ENCODE peak calls at places on chromosomes 1 and 21, in five cellular contexts. One of them, this sample, is unnamed.

GRCh38 chr1:208054885-208055507 is 144.1 kb upstream of the CD34 start:
- DNase-seq in OCI-LY7: no peak
- DNase-seq in neural crest cell: no peak
- DNase-seq in endothelial cell of umbilical vein: no peak
- DNase-seq in fibroblast of lung: no peak
- DNase-seq in this sample: no peak

GRCh38 chr1:79043506-79043905 is 37.0 kb upstream of the ADGRL4 start:
- DNase-seq in OCI-LY7: no peak
- DNase-seq in neural crest cell: no peak
- DNase-seq in endothelial cell of umbilical vein: no peak
- DNase-seq in fibroblast of lung: peak; percentile 75
- DNase-seq in this sample: no peak

GRCh38 chr1:93448292-93448982 is 519 bp downstream of the FNBP1L start:
- DNase-seq in OCI-LY7: no peak
- DNase-seq in neural crest cell: peak; percentile 56
- DNase-seq in endothelial cell of umbilical vein: peak; percentile 36
- DNase-seq in fibroblast of lung: peak; percentile 31
- DNase-seq in this sample: peak; percentile 73

GRCh38 chr1:162500805-162501204 is 3.2 kb downstream of the UHMK1 start:
- DNase-seq in OCI-LY7: no peak
- DNase-seq in neural crest cell: no peak
- DNase-seq in endothelial cell of umbilical vein: no peak
- DNase-seq in fibroblast of lung: no peak
- DNase-seq in this sample: no peak

GRCh38 chr1:180169641-180170155 is 15.0 kb downstream of the QSOX1 start:
- DNase-seq in OCI-LY7: no peak
- DNase-seq in neural crest cell: no peak
- DNase-seq in endothelial cell of umbilical vein: no peak
- DNase-seq in fibroblast of lung: no peak
- DNase-seq in this sample: no peak

GRCh38 chr21:32184059-32184458 is 94.8 kb downstream of the MIS18A start:
- DNase-seq in OCI-LY7: no peak
- DNase-seq in neural crest cell: no peak
- DNase-seq in endothelial cell of umbilical vein: no peak
- DNase-seq in fibroblast of lung: no peak
- DNase-seq in this sample: no peak

GRCh38 chr1:3161130-3161840 is 92.3 kb downstream of the PRDM16 start:
- DNase-seq in OCI-LY7: no peak
- DNase-seq in neural crest cell: no peak
- DNase-seq in endothelial cell of umbilical vein: no peak
- DNase-seq in fibroblast of lung: peak; percentile 19
- DNase-seq in this sample: no peak

GRCh38 chr1:229579101-229579651 is 20.7 kb upstream of the ABCB10 start:
- DNase-seq in OCI-LY7: peak; percentile 36
- DNase-seq in neural crest cell: peak; percentile 21
- DNase-seq in endothelial cell of umbilical vein: peak; percentile 87
- DNase-seq in fibroblast of lung: peak; percentile 35
- DNase-seq in this sample: no peak

GRCh38 chr21:31410763-31411278 is 66.8 kb upstream of the TIAM1 start:
- DNase-seq in OCI-LY7: peak; percentile 38
- DNase-seq in neural crest cell: no peak
- DNase-seq in endothelial cell of umbilical vein: no peak
- DNase-seq in fibroblast of lung: peak; percentile 41
- DNase-seq in this sample: peak; percentile 33

GRCh38 chr1:107649023-107649422 is 316.0 kb downstream of the VAV3 start:
- DNase-seq in OCI-LY7: no peak
- DNase-seq in neural crest cell: no peak
- DNase-seq in endothelial cell of umbilical vein: no peak
- DNase-seq in fibroblast of lung: peak; percentile 20
- DNase-seq in this sample: no peak

GRCh38 chr1:154615411-154615810 is 7.4 kb upstream of the ADAR start:
- DNase-seq in OCI-LY7: no peak
- DNase-seq in neural crest cell: no peak
- DNase-seq in endothelial cell of umbilical vein: no peak
- DNase-seq in fibroblast of lung: no peak
- DNase-seq in this sample: no peak

GRCh38 chr1:64110924-64111777 is 92.3 kb upstream of the UBE2U start:
- DNase-seq in OCI-LY7: no peak
- DNase-seq in neural crest cell: no peak
- DNase-seq in endothelial cell of umbilical vein: no peak
- DNase-seq in fibroblast of lung: peak; percentile 20
- DNase-seq in this sample: no peak

GRCh38 chr21:45826733-45827692 is 154.6 kb upstream of the COL6A1 start:
- DNase-seq in OCI-LY7: no peak
- DNase-seq in neural crest cell: no peak
- DNase-seq in endothelial cell of umbilical vein: no peak
- DNase-seq in fibroblast of lung: no peak
- DNase-seq in this sample: no peak

GRCh38 chr21:28644762-28645161 is 347.9 kb downstream of the LTN1 start:
- DNase-seq in OCI-LY7: no peak
- DNase-seq in neural crest cell: no peak
- DNase-seq in endothelial cell of umbilical vein: no peak
- DNase-seq in fibroblast of lung: no peak
- DNase-seq in this sample: no peak

GRCh38 chr1:107963009-107963408 is 2.0 kb downstream of the VAV3 start:
- DNase-seq in OCI-LY7: no peak
- DNase-seq in neural crest cell: no peak
- DNase-seq in endothelial cell of umbilical vein: no peak
- DNase-seq in fibroblast of lung: no peak
- DNase-seq in this sample: no peak

GRCh38 chr1:51569284-51570062 is 47.4 kb upstream of the OSBPL9 start:
- DNase-seq in OCI-LY7: peak; percentile 71
- DNase-seq in neural crest cell: no peak
- DNase-seq in endothelial cell of umbilical vein: peak; percentile 77
- DNase-seq in fibroblast of lung: peak; percentile 90
- DNase-seq in this sample: no peak

GRCh38 chr1:2391034-2391384 is 345 bp downstream of the MORN1 start:
- DNase-seq in OCI-LY7: peak; percentile 30
- DNase-seq in neural crest cell: peak; percentile 28
- DNase-seq in endothelial cell of umbilical vein: no peak
- DNase-seq in fibroblast of lung: peak; percentile 25
- DNase-seq in this sample: peak; percentile 61

GRCh38 chr21:30718239-30718909 is at the start of gene KRTAP21-3:
- DNase-seq in OCI-LY7: no peak
- DNase-seq in neural crest cell: no peak
- DNase-seq in endothelial cell of umbilical vein: no peak
- DNase-seq in fibroblast of lung: peak; percentile 81
- DNase-seq in this sample: no peak

GRCh38 chr1:180131510-180131909 is 23.2 kb upstream of the QSOX1 start:
- DNase-seq in OCI-LY7: no peak
- DNase-seq in neural crest cell: no peak
- DNase-seq in endothelial cell of umbilical vein: peak; percentile 53
- DNase-seq in fibroblast of lung: peak; percentile 86
- DNase-seq in this sample: no peak

GRCh38 chr21:42653492-42654061 is at the start of gene PDE9A:
- DNase-seq in OCI-LY7: peak; percentile 51
- DNase-seq in neural crest cell: peak; percentile 46
- DNase-seq in endothelial cell of umbilical vein: no peak
- DNase-seq in fibroblast of lung: no peak
- DNase-seq in this sample: peak; percentile 73

GRCh38 chr1:183780757-183781156 is 24.2 kb upstream of the RGL1 start:
- DNase-seq in OCI-LY7: no peak
- DNase-seq in neural crest cell: no peak
- DNase-seq in endothelial cell of umbilical vein: no peak
- DNase-seq in fibroblast of lung: no peak
- DNase-seq in this sample: no peak

GRCh38 chr1:32007591-32007940 is 6.1 kb upstream of the KHDRBS1 start:
- DNase-seq in OCI-LY7: no peak
- DNase-seq in neural crest cell: no peak
- DNase-seq in endothelial cell of umbilical vein: no peak
- DNase-seq in fibroblast of lung: no peak
- DNase-seq in this sample: no peak

GRCh38 chr1:29682918-29683314 is 446.6 kb downstream of the PTPRU start:
- DNase-seq in OCI-LY7: no peak
- DNase-seq in neural crest cell: no peak
- DNase-seq in endothelial cell of umbilical vein: no peak
- DNase-seq in fibroblast of lung: peak; percentile 59
- DNase-seq in this sample: no peak

GRCh38 chr1:924619-925323 is 1.0 kb downstream of the SAMD11 start:
- DNase-seq in OCI-LY7: no peak
- DNase-seq in neural crest cell: no peak
- DNase-seq in endothelial cell of umbilical vein: peak; percentile 15
- DNase-seq in fibroblast of lung: peak; percentile 64
- DNase-seq in this sample: peak; percentile 72

GRCh38 chr1:208010070-208010469 is 99.1 kb upstream of the CD34 start:
- DNase-seq in OCI-LY7: no peak
- DNase-seq in neural crest cell: no peak
- DNase-seq in endothelial cell of umbilical vein: no peak
- DNase-seq in fibroblast of lung: no peak
- DNase-seq in this sample: no peak

GRCh38 chr1:201530741-201531521 is 8.0 kb upstream of the NAV1 start:
- DNase-seq in OCI-LY7: peak; percentile 39
- DNase-seq in neural crest cell: peak; percentile 85
- DNase-seq in endothelial cell of umbilical vein: peak; percentile 77
- DNase-seq in fibroblast of lung: peak; percentile 82
- DNase-seq in this sample: peak; percentile 86

GRCh38 chr1:80656011-80656627 is 1144.6 kb upstream of the ADGRL2 start:
- DNase-seq in OCI-LY7: peak; percentile 34
- DNase-seq in neural crest cell: no peak
- DNase-seq in endothelial cell of umbilical vein: no peak
- DNase-seq in fibroblast of lung: peak; percentile 2
- DNase-seq in this sample: peak; percentile 3
- TF ChIP-seq CTCF in OCI-LY7: peak; percentile 63
- TF ChIP-seq CTCF in neural crest cell: peak; percentile 62
- TF ChIP-seq CTCF in endothelial cell of umbilical vein: no peak
- TF ChIP-seq CTCF in fibroblast of lung: no peak
- TF ChIP-seq CTCF in this sample: peak; percentile 49

GRCh38 chr1:10867138-10867721 is 70.8 kb upstream of the CASZ1 start:
- DNase-seq in OCI-LY7: peak; percentile 51
- DNase-seq in neural crest cell: peak; percentile 72
- DNase-seq in endothelial cell of umbilical vein: peak; percentile 22
- DNase-seq in fibroblast of lung: peak; percentile 31
- DNase-seq in this sample: peak; percentile 88
- TF ChIP-seq CTCF in OCI-LY7: peak; percentile 71
- TF ChIP-seq CTCF in neural crest cell: peak; percentile 95
- TF ChIP-seq CTCF in endothelial cell of umbilical vein: peak; percentile 77
- TF ChIP-seq CTCF in fibroblast of lung: peak; percentile 14
- TF ChIP-seq CTCF in this sample: peak; percentile 39

GRCh38 chr1:22665752-22666151 is 12.7 kb downstream of the C1QB start:
- DNase-seq in OCI-LY7: no peak
- DNase-seq in neural crest cell: peak; percentile 55
- DNase-seq in endothelial cell of umbilical vein: peak; percentile 47
- DNase-seq in fibroblast of lung: peak; percentile 36
- DNase-seq in this sample: peak; percentile 71
- TF ChIP-seq CTCF in OCI-LY7: peak; percentile 31
- TF ChIP-seq CTCF in neural crest cell: peak; percentile 80
- TF ChIP-seq CTCF in endothelial cell of umbilical vein: peak; percentile 72
- TF ChIP-seq CTCF in fibroblast of lung: no peak
- TF ChIP-seq CTCF in this sample: peak; percentile 61

GRCh38 chr1:55275151-55275748 is 60.1 kb upstream of the USP24 start:
- DNase-seq in OCI-LY7: no peak
- DNase-seq in neural crest cell: no peak
- DNase-seq in endothelial cell of umbilical vein: no peak
- DNase-seq in fibroblast of lung: peak; percentile 63
- DNase-seq in this sample: no peak
- TF ChIP-seq CTCF in OCI-LY7: no peak
- TF ChIP-seq CTCF in neural crest cell: no peak
- TF ChIP-seq CTCF in endothelial cell of umbilical vein: no peak
- TF ChIP-seq CTCF in fibroblast of lung: no peak
- TF ChIP-seq CTCF in this sample: no peak

GRCh38 chr1:36096500-36097412 is 8.1 kb downstream of the ADPRS start:
- DNase-seq in OCI-LY7: peak; percentile 28
- DNase-seq in neural crest cell: no peak
- DNase-seq in endothelial cell of umbilical vein: no peak
- DNase-seq in fibroblast of lung: no peak
- DNase-seq in this sample: peak; percentile 41
- TF ChIP-seq CTCF in OCI-LY7: peak; percentile 47
- TF ChIP-seq CTCF in neural crest cell: peak; percentile 46
- TF ChIP-seq CTCF in endothelial cell of umbilical vein: peak; percentile 21
- TF ChIP-seq CTCF in fibroblast of lung: no peak
- TF ChIP-seq CTCF in this sample: no peak

DNA sequence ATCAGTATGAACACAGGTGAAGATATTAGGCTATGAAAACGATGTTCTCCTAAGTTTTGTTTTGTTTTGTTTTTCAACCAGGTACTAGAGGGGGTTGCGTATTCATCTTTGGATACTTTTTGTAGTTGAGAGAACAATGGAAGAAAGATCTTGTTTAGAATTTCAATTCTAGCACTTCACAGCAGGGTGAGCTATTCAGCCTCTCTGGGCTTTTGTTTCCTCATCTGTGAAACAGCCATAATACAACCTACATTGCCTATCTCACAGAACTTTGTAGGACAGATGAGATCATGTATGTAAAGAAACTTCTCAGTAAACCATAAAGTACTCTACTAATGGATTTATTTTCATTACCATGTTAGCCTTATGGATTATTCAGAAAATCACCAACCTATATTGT is 199.5 kb downstream of the GPATCH2 start:
- DNase-seq in OCI-LY7: peak; percentile 9
- DNase-seq in neural crest cell: no peak
- DNase-seq in endothelial cell of umbilical vein: no peak
- DNase-seq in fibroblast of lung: no peak
- DNase-seq in this sample: no peak
- TF ChIP-seq CTCF in OCI-LY7: peak; percentile 47
- TF ChIP-seq CTCF in neural crest cell: no peak
- TF ChIP-seq CTCF in endothelial cell of umbilical vein: no peak
- TF ChIP-seq CTCF in fibroblast of lung: no peak
- TF ChIP-seq CTCF in this sample: no peak

GRCh38 chr1:156489166-156489934 is 11.2 kb downstream of the MEF2D start:
- DNase-seq in OCI-LY7: peak; percentile 67
- DNase-seq in neural crest cell: no peak
- DNase-seq in endothelial cell of umbilical vein: no peak
- DNase-seq in fibroblast of lung: no peak
- DNase-seq in this sample: peak; percentile 42
- TF ChIP-seq CTCF in OCI-LY7: no peak
- TF ChIP-seq CTCF in neural crest cell: no peak
- TF ChIP-seq CTCF in endothelial cell of umbilical vein: no peak
- TF ChIP-seq CTCF in fibroblast of lung: no peak
- TF ChIP-seq CTCF in this sample: no peak